ENCODE peak calls at places on chromosomes 5 and 9, in six cellular contexts. H is MM.1S, E is lower leg skin, X is fibroblast of the aortic adventitia, L is HFF-Myc, N is colonic mucosa. A is an unnamed sample.

GRCh38 chr5:96821260-96821916 is 13.6 kb upstream of the ERAP1 start:
- DNase-seq in H (no peak), E (no peak), X (no peak), L (no peak), N (no peak), A (no peak)

GRCh38 chr5:59188415-59189225 is 605.7 kb downstream of the RAB3C start:
- DNase-seq in H (peak), E (peak), X (peak), L (no peak), N (peak), A (no peak)

GRCh38 chr9:16335788-16336580 is 534.5 kb downstream of the BNC2 start:
- DNase-seq in H (peak), E (peak), X (peak), L (peak), N (peak), A (peak)

GRCh38 chr5:104513621-104514020 is 951.0 kb upstream of the NUDT12 start:
- DNase-seq in H (no peak), E (no peak), X (peak), L (no peak), N (no peak), A (no peak)

GRCh38 chr5:36600847-36601527 is 5.4 kb upstream of the SLC1A3 start:
- DNase-seq in H (no peak), E (no peak), X (no peak), L (no peak), N (no peak), A (no peak)

GRCh38 chr5:159097461-159098284 is 2.0 kb downstream of the EBF1 start:
- DNase-seq in H (no peak), E (peak), X (peak), L (no peak), N (no peak), A (no peak)

GRCh38 chr5:80959768-80960442 is at the start of gene RASGRF2:
- DNase-seq in H (no peak), E (no peak), X (peak), L (no peak), N (peak), A (no peak)

GRCh38 chr9:133359420-133360175 is 3.2 kb downstream of the SURF2 start:
- DNase-seq in H (no peak), E (no peak), X (no peak), L (no peak), N (no peak), A (no peak)

GRCh38 chr9:113589890-113590289 is 126.4 kb downstream of the RGS3 start:
- DNase-seq in H (no peak), E (no peak), X (peak), L (no peak), N (no peak), A (no peak)

GRCh38 chr5:133032852-133033742 is 6.7 kb upstream of the ZCCHC10 start:
- DNase-seq in H (no peak), E (no peak), X (no peak), L (no peak), N (peak), A (no peak)

GRCh38 chr9:108259917-108260675 is 595.7 kb downstream of the ACTL7B start:
- DNase-seq in H (no peak), E (no peak), X (no peak), L (no peak), N (no peak), A (no peak)

GRCh38 chr5:2375796-2376195 is 375.7 kb downstream of the IRX2 start:
- DNase-seq in H (no peak), E (no peak), X (no peak), L (no peak), N (no peak), A (no peak)

GRCh38 chr5:132227485-132228240 is at the start of gene P4HA2:
- DNase-seq in H (peak), E (peak), X (peak), L (no peak), N (peak), A (no peak)

GRCh38 chr5:57804007-57804444 is 321.4 kb upstream of the ACTBL2 start:
- DNase-seq in H (no peak), E (no peak), X (peak), L (peak), N (no peak), A (peak)

GRCh38 chr9:37963936-37964739 is 60.2 kb upstream of the SLC25A51 start:
- DNase-seq in H (no peak), E (peak), X (peak), L (no peak), N (peak), A (peak)

GRCh38 chr9:106535439-106535838 is 327.5 kb upstream of the ZNF462 start:
- DNase-seq in H (no peak), E (no peak), X (no peak), L (no peak), N (no peak), A (no peak)

GRCh38 chr9:81851340-81851739 is 76.9 kb upstream of the SPATA31D4 start:
- DNase-seq in H (no peak), E (no peak), X (no peak), L (no peak), N (no peak), A (no peak)

GRCh38 chr5:53321721-53322120 is 158.7 kb upstream of the FST start:
- DNase-seq in H (no peak), E (no peak), X (no peak), L (no peak), N (no peak), A (no peak)

GRCh38 chr9:91033802-91034201 is 232.2 kb downstream of the SYK start:
- DNase-seq in H (peak), E (no peak), X (no peak), L (no peak), N (peak), A (no peak)

GRCh38 chr9:121331992-121332685 is 37.9 kb downstream of the STOM start:
- DNase-seq in H (no peak), E (peak), X (peak), L (no peak), N (no peak), A (no peak)

GRCh38 chr5:163354685-163355084 is 82.7 kb upstream of the CCNG1 start:
- DNase-seq in H (peak), E (no peak), X (no peak), L (no peak), N (no peak), A (no peak)

GRCh38 chr5:138229387-138229786 is 16.3 kb upstream of the CDC23 start:
- DNase-seq in H (no peak), E (no peak), X (no peak), L (no peak), N (no peak), A (no peak)

GRCh38 chr9:104073098-104073769 is 20.9 kb upstream of the SMC2 start:
- DNase-seq in H (no peak), E (no peak), X (no peak), L (no peak), N (no peak), A (no peak)

GRCh38 chr9:85610074-85610855 is 131.5 kb downstream of the AGTPBP1 start:
- DNase-seq in H (peak), E (peak), X (peak), L (peak), N (peak), A (peak)

GRCh38 chr5:1246711-1247431 is 21.7 kb downstream of the SLC6A18 start:
- DNase-seq in H (no peak), E (no peak), X (peak), L (no peak), N (peak), A (peak)

GRCh38 chr9:137215196-137215986 is 6.6 kb downstream of the RNF208 start:
- DNase-seq in H (no peak), E (no peak), X (no peak), L (no peak), N (no peak), A (no peak)

GRCh38 chr9:137218754-137219271 is 3.2 kb downstream of the RNF208 start:
- DNase-seq in H (no peak), E (no peak), X (peak), L (no peak), N (peak), A (no peak)

GRCh38 chr9:137218212-137218753 is 3.8 kb downstream of the RNF208 start:
- DNase-seq in H (no peak), E (no peak), X (no peak), L (no peak), N (no peak), A (no peak)

GRCh38 chr9:137216188-137216965 is 5.7 kb downstream of the RNF208 start:
- DNase-seq in H (no peak), E (no peak), X (no peak), L (no peak), N (no peak), A (no peak)

GRCh38 chr9:137217276-137218211 is 4.5 kb downstream of the RNF208 start:
- DNase-seq in H (no peak), E (peak), X (peak), L (no peak), N (peak), A (no peak)
- H3K4me3 ChIP-seq in H (no peak), E (peak), X (peak), L (no peak), N (peak), A (no peak)

GRCh38 chr9:5976668-5977397 is 38.6 kb downstream of the RANBP6 start:
- DNase-seq in H (peak), E (no peak), X (no peak), L (no peak), N (no peak), A (no peak)
- H3K4me3 ChIP-seq in H (no peak), E (no peak), X (no peak), L (no peak), N (no peak), A (no peak)

DNA sequence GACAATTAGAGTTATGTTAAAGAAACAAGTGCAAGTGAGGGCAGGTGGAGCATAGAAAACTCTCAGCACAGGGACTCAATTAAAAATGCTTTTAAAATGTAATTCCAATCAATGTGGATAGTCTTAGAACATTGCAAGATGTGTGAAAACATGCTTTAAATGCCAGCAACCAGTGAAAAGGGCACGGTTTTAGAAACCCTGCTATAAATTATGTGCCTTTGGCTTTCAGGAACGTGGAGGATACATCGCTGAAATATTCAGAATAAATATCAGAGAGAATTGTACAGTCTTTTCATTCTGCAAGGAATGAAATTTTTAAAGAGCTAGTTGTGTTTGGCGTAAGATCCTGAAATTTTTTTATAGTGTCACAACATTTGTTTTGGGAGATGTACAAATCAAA is 101.1 kb downstream of the TLE4 start:
- DNase-seq in H (no peak), E (no peak), X (no peak), L (no peak), N (no peak), A (no peak)
- H3K4me3 ChIP-seq in H (no peak), E (no peak), X (no peak), L (no peak), N (no peak), A (no peak)

GRCh38 chr9:70409280-70409679 is 5.2 kb downstream of the KLF9 start:
- DNase-seq in H (no peak), E (no peak), X (peak), L (no peak), N (no peak), A (no peak)

GRCh38 chr9:70411930-70412677 is 2.4 kb downstream of the KLF9 start:
- DNase-seq in H (peak), E (peak), X (peak), L (no peak), N (peak), A (no peak)

GRCh38 chr9:70411141-70411929 is 3.1 kb downstream of the KLF9 start:
- DNase-seq in H (no peak), E (peak), X (peak), L (no peak), N (peak), A (no peak)

GRCh38 chr9:70409800-70410199 is 4.7 kb downstream of the KLF9 start:
- DNase-seq in H (no peak), E (no peak), X (peak), L (no peak), N (no peak), A (no peak)

GRCh38 chr9:70410368-70410767 is 4.1 kb downstream of the KLF9 start:
- DNase-seq in H (no peak), E (no peak), X (peak), L (no peak), N (peak), A (no peak)
- H3K4me3 ChIP-seq in H (no peak), E (peak), X (peak), L (peak), N (peak), A (peak)

A was measured in retinal pigment epithelial cell.